ENCODE peak calls at places on chromosome 1, in four cellular contexts. U is RWPE1, I is T-helper 2 cell, P is NCI-H510A. W is an unnamed sample.

GRCh38 chr1:10288059-10288615 is 77.8 kb downstream of the KIF1B start:
- DNase-seq in U (no peak), I (no peak), P (no peak), W (no peak)

GRCh38 chr1:33255347-33256311 is 663 bp upstream of the ZNF362 start:
- DNase-seq in U (peak), I (no peak), P (peak), W (peak)

GRCh38 chr1:232728507-232729263 is 76.5 kb upstream of the MAP10 start:
- DNase-seq in U (no peak), I (no peak), P (no peak), W (no peak)

GRCh38 chr1:1842360-1843146 is 48.3 kb downstream of the GNB1 start:
- DNase-seq in U (no peak), I (no peak), P (peak), W (no peak)

GRCh38 chr1:24695202-24695974 is 49.9 kb upstream of the CLIC4 start:
- DNase-seq in U (no peak), I (no peak), P (no peak), W (no peak)

GRCh38 chr1:170545476-170545875 is 13.5 kb downstream of the GORAB start:
- DNase-seq in U (peak), I (no peak), P (no peak), W (no peak)

GRCh38 chr1:8423134-8423701 is 105.3 kb downstream of the SLC45A1 start:
- DNase-seq in U (peak), I (peak), P (no peak), W (peak)

GRCh38 chr1:41498809-41499208 is 14.3 kb upstream of the EDN2 start:
- DNase-seq in U (peak), I (no peak), P (peak), W (no peak)

W was measured in CD4-positive, alpha-beta T cell.